ENCODE peak calls at places on chromosomes 7 and 10, in six cellular contexts. One of them, this sample, is unnamed. For H3K4me1, the result is how much of the 10 kb centered on the place peaks cover.

GRCh38 chr7:148625342-148625741 is 34.8 kb downstream of the C7orf33 start:
- DNase-seq in stomach: no peak
- DNase-seq in psoas muscle: no peak
- DNase-seq in lower lobe of right lung: no peak
- DNase-seq in hepatocyte: no peak
- DNase-seq in astrocyte: no peak
- DNase-seq in this sample: no peak

GRCh38 chr7:39054731-39055130 is 77.0 kb downstream of the POU6F2 start:
- DNase-seq in stomach: no peak
- DNase-seq in hepatocyte: no peak
- DNase-seq in psoas muscle: no peak
- DNase-seq in lower lobe of right lung: no peak
- DNase-seq in astrocyte: no peak
- DNase-seq in this sample: no peak

GRCh38 chr7:55538538-55538937 is 33.8 kb downstream of the VOPP1 start:
- DNase-seq in lower lobe of right lung: no peak
- DNase-seq in psoas muscle: no peak
- DNase-seq in hepatocyte: peak
- DNase-seq in astrocyte: peak
- DNase-seq in stomach: no peak
- DNase-seq in this sample: no peak

GRCh38 chr7:17939111-17939669 is 1.1 kb downstream of the SNX13 start:
- DNase-seq in stomach: no peak
- DNase-seq in astrocyte: peak
- DNase-seq in lower lobe of right lung: no peak
- DNase-seq in hepatocyte: peak
- DNase-seq in psoas muscle: no peak
- DNase-seq in this sample: no peak

GRCh38 chr7:24882989-24883631 is 96.9 kb downstream of the OSBPL3 start:
- DNase-seq in lower lobe of right lung: no peak
- DNase-seq in psoas muscle: peak
- DNase-seq in astrocyte: peak
- DNase-seq in hepatocyte: no peak
- DNase-seq in stomach: no peak
- DNase-seq in this sample: no peak

GRCh38 chr7:114426824-114427223 is 12.2 kb downstream of the FOXP2 start:
- DNase-seq in lower lobe of right lung: no peak
- DNase-seq in hepatocyte: peak
- DNase-seq in astrocyte: no peak
- DNase-seq in psoas muscle: no peak
- DNase-seq in stomach: no peak
- DNase-seq in this sample: no peak

GRCh38 chr10:20128796-20129195 is 312.6 kb downstream of the PLXDC2 start:
- DNase-seq in lower lobe of right lung: no peak
- DNase-seq in stomach: no peak
- DNase-seq in psoas muscle: no peak
- DNase-seq in hepatocyte: no peak
- DNase-seq in astrocyte: no peak
- DNase-seq in this sample: no peak

GRCh38 chr7:20146461-20146860 is 70.7 kb downstream of the MACC1 start:
- DNase-seq in psoas muscle: no peak
- DNase-seq in lower lobe of right lung: no peak
- DNase-seq in stomach: no peak
- DNase-seq in hepatocyte: no peak
- DNase-seq in astrocyte: no peak
- DNase-seq in this sample: no peak

GRCh38 chr10:36516281-36516680 is 609.1 kb upstream of the ANKRD30A start:
- DNase-seq in lower lobe of right lung: no peak
- DNase-seq in astrocyte: no peak
- DNase-seq in stomach: no peak
- DNase-seq in hepatocyte: no peak
- DNase-seq in psoas muscle: no peak
- DNase-seq in this sample: no peak

GRCh38 chr10:29949411-29950011 is 109.9 kb downstream of the JCAD start:
- DNase-seq in lower lobe of right lung: no peak
- DNase-seq in hepatocyte: no peak
- DNase-seq in stomach: no peak
- DNase-seq in astrocyte: peak
- DNase-seq in psoas muscle: no peak
- DNase-seq in this sample: no peak

GRCh38 chr10:43292745-43293676 is 26.1 kb upstream of the RASGEF1A start:
- DNase-seq in lower lobe of right lung: peak
- DNase-seq in stomach: peak
- DNase-seq in astrocyte: peak
- DNase-seq in psoas muscle: peak
- DNase-seq in hepatocyte: peak
- DNase-seq in this sample: peak

GRCh38 chr10:60537697-60538096 is 148.0 kb upstream of the ANK3 start:
- DNase-seq in astrocyte: peak
- DNase-seq in stomach: no peak
- DNase-seq in lower lobe of right lung: no peak
- DNase-seq in hepatocyte: no peak
- DNase-seq in psoas muscle: no peak
- DNase-seq in this sample: no peak

GRCh38 chr7:158394936-158395335 is 192.7 kb downstream of the PTPRN2 start:
- DNase-seq in lower lobe of right lung: peak
- DNase-seq in stomach: peak
- DNase-seq in astrocyte: no peak
- DNase-seq in hepatocyte: peak
- DNase-seq in psoas muscle: no peak
- DNase-seq in this sample: no peak

GRCh38 chr7:116732788-116733709 is 61.1 kb downstream of the MET start:
- DNase-seq in psoas muscle: no peak
- DNase-seq in lower lobe of right lung: no peak
- DNase-seq in astrocyte: no peak
- DNase-seq in stomach: no peak
- DNase-seq in hepatocyte: no peak
- DNase-seq in this sample: no peak

GRCh38 chr10:73581912-73582311 is 9.2 kb downstream of the USP54 start:
- DNase-seq in stomach: no peak
- DNase-seq in lower lobe of right lung: no peak
- DNase-seq in psoas muscle: no peak
- DNase-seq in astrocyte: no peak
- DNase-seq in hepatocyte: no peak
- DNase-seq in this sample: no peak

GRCh38 chr7:124124201-124124600 is 91.3 kb upstream of the TMEM229A start:
- DNase-seq in astrocyte: no peak
- DNase-seq in stomach: no peak
- DNase-seq in lower lobe of right lung: no peak
- DNase-seq in hepatocyte: no peak
- DNase-seq in psoas muscle: no peak
- DNase-seq in this sample: no peak

GRCh38 chr7:114922652-114923402 is 933 bp downstream of the MDFIC start:
- DNase-seq in lower lobe of right lung: peak
- DNase-seq in astrocyte: peak
- DNase-seq in psoas muscle: peak
- DNase-seq in hepatocyte: peak
- DNase-seq in stomach: peak
- DNase-seq in this sample: peak

GRCh38 chr10:6669269-6669859 is 89.3 kb upstream of the PRKCQ start:
- DNase-seq in psoas muscle: no peak
- DNase-seq in hepatocyte: peak
- DNase-seq in stomach: no peak
- DNase-seq in astrocyte: peak
- DNase-seq in lower lobe of right lung: no peak
- DNase-seq in this sample: no peak

GRCh38 chr7:114156178-114156577 is 237.4 kb upstream of the PPP1R3A start:
- DNase-seq in hepatocyte: no peak
- DNase-seq in astrocyte: no peak
- DNase-seq in lower lobe of right lung: no peak
- DNase-seq in psoas muscle: no peak
- DNase-seq in stomach: no peak
- DNase-seq in this sample: no peak

GRCh38 chr7:99039384-99039891 is 104.5 kb downstream of the SMURF1 start:
- DNase-seq in lower lobe of right lung: no peak
- DNase-seq in stomach: no peak
- DNase-seq in astrocyte: no peak
- DNase-seq in psoas muscle: no peak
- DNase-seq in hepatocyte: no peak
- DNase-seq in this sample: no peak

GRCh38 chr7:85041599-85042216 is 145.1 kb downstream of the SEMA3D start:
- DNase-seq in lower lobe of right lung: peak
- DNase-seq in astrocyte: peak
- DNase-seq in hepatocyte: peak
- DNase-seq in stomach: peak
- DNase-seq in psoas muscle: peak
- DNase-seq in this sample: no peak

GRCh38 chr7:539731-540411 is 20.2 kb upstream of the PDGFA start:
- DNase-seq in lower lobe of right lung: peak
- DNase-seq in stomach: peak
- DNase-seq in hepatocyte: peak
- DNase-seq in psoas muscle: no peak
- DNase-seq in astrocyte: peak
- DNase-seq in this sample: peak

GRCh38 chr7:111438369-111439289 is 123.7 kb downstream of the IMMP2L start:
- DNase-seq in psoas muscle: no peak
- DNase-seq in astrocyte: peak
- DNase-seq in hepatocyte: no peak
- DNase-seq in lower lobe of right lung: no peak
- DNase-seq in stomach: no peak
- DNase-seq in this sample: no peak

GRCh38 chr10:72315611-72316385 is 38.9 kb downstream of the DNAJB12 start:
- DNase-seq in stomach: peak
- DNase-seq in hepatocyte: peak
- DNase-seq in astrocyte: peak
- DNase-seq in psoas muscle: peak
- DNase-seq in lower lobe of right lung: no peak
- DNase-seq in this sample: peak

GRCh38 chr10:79433324-79434222 is 11.9 kb downstream of the ZCCHC24 start:
- DNase-seq in hepatocyte: peak
- DNase-seq in lower lobe of right lung: no peak
- DNase-seq in psoas muscle: no peak
- DNase-seq in astrocyte: no peak
- DNase-seq in stomach: no peak
- DNase-seq in this sample: no peak
- H3K27ac ChIP-seq in hepatocyte: peak
- H3K27ac ChIP-seq in lower lobe of right lung: peak
- H3K27ac ChIP-seq in psoas muscle: peak
- H3K27ac ChIP-seq in astrocyte: peak
- H3K27ac ChIP-seq in stomach: peak
- H3K27ac ChIP-seq in this sample: no peak

DNA sequence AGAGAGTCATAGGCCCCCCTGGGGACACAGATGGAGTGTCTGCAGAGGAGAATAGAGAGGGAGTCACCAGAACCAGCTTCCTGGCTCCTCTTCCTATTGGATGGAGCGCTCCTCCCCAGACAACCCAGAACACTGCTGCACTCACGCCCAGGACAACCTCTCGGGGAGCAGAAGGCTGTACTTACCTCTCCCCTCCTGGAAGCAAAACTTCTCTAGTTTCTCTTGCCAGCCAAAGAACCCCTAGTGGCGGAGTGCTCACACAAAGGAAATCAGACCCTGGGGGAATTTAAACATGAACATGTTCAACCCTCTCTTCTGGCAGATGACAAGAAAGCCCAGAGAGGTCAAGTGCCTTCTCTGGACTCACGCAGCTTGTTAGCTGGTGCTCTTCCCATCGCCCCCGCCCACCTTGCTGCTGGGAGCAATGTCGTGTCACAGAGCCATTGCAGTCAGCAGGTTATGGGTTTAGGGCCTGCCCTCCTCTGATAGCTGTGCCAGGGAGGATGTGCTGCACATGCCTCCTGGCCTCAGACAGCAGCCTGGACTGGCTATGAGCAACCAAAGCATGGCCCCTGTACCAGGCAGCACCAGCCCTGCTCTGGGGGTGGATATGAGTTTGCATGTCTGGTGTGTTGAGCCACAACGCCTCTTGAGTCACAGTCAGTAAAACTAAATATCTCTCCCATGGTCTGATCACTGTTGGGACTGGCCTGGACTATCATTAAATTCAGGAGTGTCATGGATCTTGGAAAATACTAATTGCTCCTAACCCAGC is 84.4 kb downstream of the SLIT1 start:
- DNase-seq in astrocyte: no peak
- DNase-seq in hepatocyte: no peak
- DNase-seq in stomach: no peak
- DNase-seq in psoas muscle: no peak
- DNase-seq in lower lobe of right lung: no peak
- DNase-seq in this sample: no peak
- TF ChIP-seq CTCF in astrocyte: no peak
- TF ChIP-seq CTCF in hepatocyte: no peak
- TF ChIP-seq CTCF in stomach: no peak
- TF ChIP-seq CTCF in psoas muscle: no peak
- TF ChIP-seq CTCF in lower lobe of right lung: no peak
- TF ChIP-seq CTCF in this sample: no peak

GRCh38 chr7:2735744-2736143 is 47.7 kb downstream of the AMZ1 start:
- DNase-seq in lower lobe of right lung: no peak
- DNase-seq in hepatocyte: no peak
- DNase-seq in stomach: peak
- DNase-seq in astrocyte: no peak
- DNase-seq in psoas muscle: no peak
- DNase-seq in this sample: no peak
- H3K4me1 ChIP-seq in lower lobe of right lung: under half
- H3K4me1 ChIP-seq in hepatocyte: under half
- H3K4me1 ChIP-seq in stomach: under half
- H3K4me1 ChIP-seq in astrocyte: under half
- H3K4me1 ChIP-seq in psoas muscle: under half
- H3K4me1 ChIP-seq in this sample: under half

GRCh38 chr7:73921623-73922528 is 60.9 kb downstream of the TMEM270 start:
- DNase-seq in lower lobe of right lung: peak
- DNase-seq in astrocyte: no peak
- DNase-seq in psoas muscle: no peak
- DNase-seq in stomach: no peak
- DNase-seq in hepatocyte: no peak
- DNase-seq in this sample: peak

GRCh38 chr7:73920406-73921134 is 59.6 kb downstream of the TMEM270 start:
- DNase-seq in psoas muscle: no peak
- DNase-seq in hepatocyte: no peak
- DNase-seq in stomach: no peak
- DNase-seq in astrocyte: no peak
- DNase-seq in lower lobe of right lung: peak
- DNase-seq in this sample: peak

GRCh38 chr7:73919694-73920375 is 58.9 kb downstream of the TMEM270 start:
- DNase-seq in hepatocyte: no peak
- DNase-seq in lower lobe of right lung: peak
- DNase-seq in stomach: no peak
- DNase-seq in astrocyte: no peak
- DNase-seq in psoas muscle: no peak
- DNase-seq in this sample: peak

DNA sequence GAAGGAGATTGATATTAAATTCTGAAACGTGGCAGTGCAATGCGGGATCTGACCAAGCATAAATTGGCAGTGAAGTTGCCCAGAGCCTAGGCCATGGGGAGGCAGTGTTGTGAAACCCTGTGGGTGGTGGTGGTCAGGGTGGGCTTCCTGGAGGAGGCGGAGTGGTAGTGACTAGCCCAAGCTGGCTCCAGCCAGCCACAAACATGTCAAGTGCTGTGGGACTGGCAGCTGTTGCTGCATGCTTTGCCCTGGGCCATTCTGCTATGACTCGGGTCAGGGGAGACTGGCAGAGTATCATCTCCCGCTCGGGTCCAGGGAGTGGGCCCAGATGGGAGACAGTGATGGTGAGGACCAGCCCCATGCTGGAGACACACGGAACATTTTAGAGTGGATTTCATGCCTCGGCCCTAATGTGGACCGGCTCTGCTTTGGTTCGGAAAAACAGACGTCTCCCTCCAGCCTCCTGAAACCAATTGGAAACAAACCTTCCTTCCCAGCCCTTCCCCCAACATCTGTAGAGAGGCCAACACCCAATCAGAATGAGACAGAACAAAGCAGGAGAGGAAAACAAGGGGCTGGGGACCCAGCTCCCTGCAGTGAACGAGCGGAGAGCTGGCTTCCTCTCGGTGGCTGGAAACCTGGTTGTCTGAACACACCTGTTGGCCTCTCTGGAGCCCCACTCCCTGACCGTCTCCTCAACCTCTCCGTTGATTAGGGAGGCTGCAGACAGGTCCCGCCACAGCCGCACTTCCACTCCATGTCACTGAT is 58.2 kb downstream of the TMEM270 start:
- DNase-seq in lower lobe of right lung: peak
- DNase-seq in stomach: no peak
- DNase-seq in astrocyte: no peak
- DNase-seq in hepatocyte: no peak
- DNase-seq in psoas muscle: no peak
- DNase-seq in this sample: peak
- H3K27ac ChIP-seq in lower lobe of right lung: no peak
- H3K27ac ChIP-seq in stomach: no peak
- H3K27ac ChIP-seq in astrocyte: no peak
- H3K27ac ChIP-seq in hepatocyte: no peak
- H3K27ac ChIP-seq in psoas muscle: no peak
- H3K27ac ChIP-seq in this sample: no peak